ENCODE peak calls at places on chromosomes 13 and 19, in four cellular contexts. One of them, this sample, is unnamed.
A peak's percentile ranks its signal among the peaks of the same experiment; 100 is the strongest.

GRCh38 chr19:29942404-29943261 is 594 bp downstream of the URI1 start:
- DNase-seq in tibial artery: peak; percentile 75
- DNase-seq in AG09309: no peak
- DNase-seq in left ventricle myocardium inferior: peak; percentile 65
- DNase-seq in this sample: no peak

GRCh38 chr19:31674503-31675186 is 325.4 kb upstream of the TSHZ3 start:
- DNase-seq in AG09309: no peak
- DNase-seq in tibial artery: no peak
- DNase-seq in left ventricle myocardium inferior: no peak
- DNase-seq in this sample: no peak

GRCh38 chr19:10104665-10105221 is 1.4 kb upstream of the PPAN start:
- DNase-seq in AG09309: no peak
- DNase-seq in left ventricle myocardium inferior: no peak
- DNase-seq in tibial artery: no peak
- DNase-seq in this sample: no peak

GRCh38 chr13:42781362-42781761 is at the start of gene FAM216B:
- DNase-seq in left ventricle myocardium inferior: no peak
- DNase-seq in tibial artery: no peak
- DNase-seq in AG09309: no peak
- DNase-seq in this sample: no peak

GRCh38 chr19:29743681-29744080 is 28.6 kb upstream of the C19orf12 start:
- DNase-seq in tibial artery: no peak
- DNase-seq in left ventricle myocardium inferior: no peak
- DNase-seq in AG09309: no peak
- DNase-seq in this sample: no peak

GRCh38 chr19:32404213-32404938 is 1.2 kb upstream of the DPY19L3 start:
- DNase-seq in tibial artery: no peak
- DNase-seq in AG09309: no peak
- DNase-seq in left ventricle myocardium inferior: no peak
- DNase-seq in this sample: no peak

GRCh38 chr19:34186205-34186604 is 13.9 kb downstream of the LSM14A start:
- DNase-seq in tibial artery: no peak
- DNase-seq in left ventricle myocardium inferior: no peak
- DNase-seq in AG09309: no peak
- DNase-seq in this sample: no peak

GRCh38 chr13:67298297-67298696 is 68.2 kb upstream of the PCDH9 start:
- DNase-seq in AG09309: no peak
- DNase-seq in left ventricle myocardium inferior: no peak
- DNase-seq in tibial artery: no peak
- DNase-seq in this sample: no peak

GRCh38 chr19:20313894-20314293 is 146.9 kb downstream of the ZNF486 start:
- DNase-seq in left ventricle myocardium inferior: no peak
- DNase-seq in AG09309: no peak
- DNase-seq in tibial artery: no peak
- DNase-seq in this sample: no peak

GRCh38 chr13:112522578-112522977 is 65.4 kb downstream of the TUBGCP3 start:
- DNase-seq in tibial artery: no peak
- DNase-seq in AG09309: no peak
- DNase-seq in left ventricle myocardium inferior: no peak
- DNase-seq in this sample: no peak

GRCh38 chr13:44116562-44117315 is 237.0 kb downstream of the LACC1 start:
- DNase-seq in tibial artery: no peak
- DNase-seq in AG09309: no peak
- DNase-seq in left ventricle myocardium inferior: peak; percentile 25
- DNase-seq in this sample: no peak
- TF ChIP-seq CTCF in tibial artery: no peak
- TF ChIP-seq CTCF in AG09309: peak; percentile 14
- TF ChIP-seq CTCF in left ventricle myocardium inferior: peak; percentile 48
- TF ChIP-seq CTCF in this sample: no peak

DNA sequence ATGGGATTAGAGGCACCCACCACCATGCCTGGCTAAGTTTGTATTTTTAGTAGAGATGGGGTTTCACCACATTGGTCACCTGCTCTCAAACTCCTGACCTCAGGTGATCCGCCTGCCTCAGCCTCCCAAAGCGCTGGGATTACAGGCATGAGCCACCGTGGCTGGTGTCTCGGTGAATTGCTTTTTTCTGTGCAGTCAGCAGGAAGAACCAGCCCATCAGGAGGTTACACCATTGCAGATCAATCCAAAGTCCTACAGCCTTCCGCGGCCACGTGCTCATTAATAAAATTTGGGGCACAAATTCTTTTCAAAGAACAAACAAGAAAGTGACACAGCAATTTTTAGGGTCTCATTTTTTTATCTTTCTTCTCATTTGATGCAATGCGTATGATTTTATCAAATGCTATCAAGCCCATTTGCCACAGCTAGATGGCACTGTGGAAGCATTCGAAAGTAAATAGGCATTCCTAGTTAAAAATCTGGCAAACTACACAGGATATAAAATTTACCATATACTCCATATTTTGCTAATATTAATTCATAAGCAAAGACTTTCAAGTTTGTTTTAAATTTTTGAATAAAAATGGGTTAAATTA is 54.4 kb upstream of the ZNF835 start:
- DNase-seq in tibial artery: no peak
- DNase-seq in left ventricle myocardium inferior: no peak
- DNase-seq in AG09309: no peak
- DNase-seq in this sample: no peak
- TF ChIP-seq CTCF in tibial artery: no peak
- TF ChIP-seq CTCF in left ventricle myocardium inferior: peak; percentile 50
- TF ChIP-seq CTCF in AG09309: peak; percentile 20
- TF ChIP-seq CTCF in this sample: no peak

GRCh38 chr19:46824887-46825730 is 25.5 kb downstream of the AP2S1 start:
- DNase-seq in tibial artery: no peak
- DNase-seq in left ventricle myocardium inferior: no peak
- DNase-seq in AG09309: no peak
- DNase-seq in this sample: no peak
- TF ChIP-seq CTCF in tibial artery: no peak
- TF ChIP-seq CTCF in left ventricle myocardium inferior: no peak
- TF ChIP-seq CTCF in AG09309: peak; percentile 13
- TF ChIP-seq CTCF in this sample: no peak

GRCh38 chr19:3360494-3361383 is 5.6 kb upstream of the NFIC start:
- DNase-seq in left ventricle myocardium inferior: peak; percentile 85
- DNase-seq in AG09309: no peak
- DNase-seq in tibial artery: peak; percentile 91
- DNase-seq in this sample: no peak
- TF ChIP-seq CTCF in left ventricle myocardium inferior: peak; percentile 30
- TF ChIP-seq CTCF in AG09309: peak; percentile 13
- TF ChIP-seq CTCF in tibial artery: peak; percentile 7
- TF ChIP-seq CTCF in this sample: no peak

DNA sequence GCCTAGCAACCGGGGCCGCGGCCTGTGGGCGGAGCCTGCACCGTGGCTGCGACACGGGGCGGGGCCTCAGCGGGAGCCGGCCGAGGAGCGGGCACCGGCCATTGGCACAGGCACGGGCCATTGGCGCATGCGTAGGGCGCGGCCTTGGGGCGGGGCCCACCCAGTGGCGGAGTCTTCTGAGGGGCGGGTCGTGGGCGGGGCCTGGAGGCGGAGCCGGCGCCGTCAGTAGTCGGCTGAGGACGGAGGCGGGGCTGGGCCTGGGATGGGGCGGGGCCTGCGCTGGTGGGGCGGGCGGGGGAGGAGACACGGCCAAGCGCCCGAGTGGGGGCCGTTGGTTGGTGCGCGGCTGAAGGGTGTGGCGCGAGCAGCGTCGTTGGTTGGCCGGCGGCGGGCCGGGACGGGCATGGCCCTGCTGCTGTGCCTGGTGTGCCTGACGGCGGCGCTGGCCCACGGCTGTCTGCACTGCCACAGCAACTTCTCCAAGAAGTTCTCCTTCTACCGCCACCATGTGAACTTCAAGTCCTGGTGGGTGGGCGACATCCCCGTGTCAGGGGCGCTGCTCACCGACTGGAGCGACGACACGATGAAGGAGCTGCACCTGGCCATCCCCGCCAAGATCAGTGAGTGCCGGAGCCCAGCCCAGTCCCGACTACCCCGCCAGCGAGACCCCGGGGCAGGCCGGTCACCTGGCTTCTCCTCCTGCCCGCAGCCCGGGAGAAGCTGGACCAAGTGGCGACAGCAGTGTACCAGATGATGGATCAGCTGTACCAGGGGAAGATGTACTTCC is at the start of gene IZUMO4:
- DNase-seq in left ventricle myocardium inferior: peak; percentile 99
- DNase-seq in AG09309: peak; percentile 79
- DNase-seq in tibial artery: peak; percentile 100
- DNase-seq in this sample: peak; percentile 99
- TF ChIP-seq CTCF in left ventricle myocardium inferior: peak; percentile 55
- TF ChIP-seq CTCF in AG09309: peak; percentile 39
- TF ChIP-seq CTCF in tibial artery: peak; percentile 44
- TF ChIP-seq CTCF in this sample: no peak

GRCh38 chr13:71304861-71305260 is 562.1 kb downstream of the DACH1 start:
- DNase-seq in AG09309: no peak
- DNase-seq in tibial artery: no peak
- DNase-seq in left ventricle myocardium inferior: no peak
- DNase-seq in this sample: no peak

GRCh38 chr13:71306821-71307220 is 560.2 kb downstream of the DACH1 start:
- DNase-seq in tibial artery: no peak
- DNase-seq in left ventricle myocardium inferior: no peak
- DNase-seq in AG09309: no peak
- DNase-seq in this sample: no peak

GRCh38 chr13:71300602-71301001 is 566.4 kb downstream of the DACH1 start:
- DNase-seq in AG09309: no peak
- DNase-seq in left ventricle myocardium inferior: no peak
- DNase-seq in tibial artery: no peak
- DNase-seq in this sample: no peak

GRCh38 chr13:71303144-71303543 is 563.9 kb downstream of the DACH1 start:
- DNase-seq in left ventricle myocardium inferior: no peak
- DNase-seq in tibial artery: no peak
- DNase-seq in AG09309: no peak
- DNase-seq in this sample: no peak
- TF ChIP-seq CTCF in left ventricle myocardium inferior: peak; percentile 29
- TF ChIP-seq CTCF in tibial artery: no peak
- TF ChIP-seq CTCF in AG09309: no peak
- TF ChIP-seq CTCF in this sample: no peak

GRCh38 chr13:87426737-87427136 is 244.4 kb upstream of the SLITRK5 start:
- DNase-seq in tibial artery: no peak
- DNase-seq in AG09309: no peak
- DNase-seq in left ventricle myocardium inferior: no peak
- DNase-seq in this sample: no peak
- TF ChIP-seq CTCF in tibial artery: no peak
- TF ChIP-seq CTCF in AG09309: no peak
- TF ChIP-seq CTCF in left ventricle myocardium inferior: no peak
- TF ChIP-seq CTCF in this sample: no peak

GRCh38 chr13:63691474-63691873 is 2275.8 kb upstream of the PCDH20 start:
- DNase-seq in tibial artery: no peak
- DNase-seq in left ventricle myocardium inferior: no peak
- DNase-seq in AG09309: no peak
- DNase-seq in this sample: no peak

GRCh38 chr13:63696055-63696454 is 2280.4 kb upstream of the PCDH20 start:
- DNase-seq in AG09309: no peak
- DNase-seq in left ventricle myocardium inferior: no peak
- DNase-seq in tibial artery: no peak
- DNase-seq in this sample: no peak

GRCh38 chr13:63690672-63691071 is 2275.0 kb upstream of the PCDH20 start:
- DNase-seq in tibial artery: no peak
- DNase-seq in AG09309: no peak
- DNase-seq in left ventricle myocardium inferior: no peak
- DNase-seq in this sample: no peak

DNA sequence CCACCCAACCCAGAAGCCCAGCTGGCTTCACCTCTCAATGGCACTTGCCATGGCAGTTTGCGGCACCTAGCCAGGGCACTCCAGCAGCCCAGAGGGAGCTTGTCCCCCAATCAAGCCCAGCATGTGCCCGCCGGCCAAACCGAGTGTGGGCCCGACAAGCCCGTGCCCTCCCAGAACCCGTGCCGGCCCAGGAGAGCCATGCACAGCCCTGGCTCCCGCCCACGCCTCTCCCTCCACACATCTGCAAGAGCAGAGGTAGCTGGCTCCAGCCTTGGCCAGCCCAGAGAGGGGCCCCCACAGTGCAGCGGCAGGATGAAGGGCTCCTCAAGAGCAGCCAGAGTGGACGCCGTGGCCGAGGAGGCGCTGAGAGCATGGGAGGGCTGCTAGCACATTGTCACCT is 2278.0 kb upstream of the PCDH20 start:
- DNase-seq in AG09309: no peak
- DNase-seq in left ventricle myocardium inferior: no peak
- DNase-seq in tibial artery: peak; percentile 48
- DNase-seq in this sample: no peak
- TF ChIP-seq CTCF in AG09309: no peak
- TF ChIP-seq CTCF in left ventricle myocardium inferior: no peak
- TF ChIP-seq CTCF in tibial artery: no peak
- TF ChIP-seq CTCF in this sample: no peak